ENCODE peak calls at places on chromosomes 3 and 15, in ten cellular contexts. One of them, this sample, is unnamed.

GRCh38 chr3:134359121-134360010 is 14.9 kb downstream of the AMOTL2 start:
- DNase-seq in astrocyte of the spinal cord: no peak
- DNase-seq in AG04450: no peak
- DNase-seq in AG09309: no peak
- DNase-seq in tibial nerve: no peak
- DNase-seq in GM12878: no peak
- DNase-seq in osteoblast: peak; percentile 81
- DNase-seq in right atrium auricular region: no peak
- DNase-seq in neural crest cell: no peak
- DNase-seq in HFF-Myc: no peak
- DNase-seq in this sample: no peak

GRCh38 chr3:53273271-53273670 is 17.4 kb upstream of the TKT start:
- DNase-seq in astrocyte of the spinal cord: no peak
- DNase-seq in AG04450: no peak
- DNase-seq in AG09309: no peak
- DNase-seq in tibial nerve: no peak
- DNase-seq in GM12878: no peak
- DNase-seq in osteoblast: no peak
- DNase-seq in right atrium auricular region: no peak
- DNase-seq in neural crest cell: no peak
- DNase-seq in HFF-Myc: no peak
- DNase-seq in this sample: no peak

GRCh38 chr3:171736556-171736955 is 73.7 kb downstream of the PLD1 start:
- DNase-seq in astrocyte of the spinal cord: no peak
- DNase-seq in AG04450: no peak
- DNase-seq in AG09309: no peak
- DNase-seq in tibial nerve: no peak
- DNase-seq in GM12878: no peak
- DNase-seq in osteoblast: no peak
- DNase-seq in right atrium auricular region: no peak
- DNase-seq in neural crest cell: no peak
- DNase-seq in HFF-Myc: no peak
- DNase-seq in this sample: no peak

GRCh38 chr3:140388525-140388924 is 289.3 kb upstream of the TRIM42 start:
- DNase-seq in astrocyte of the spinal cord: no peak
- DNase-seq in AG04450: no peak
- DNase-seq in AG09309: no peak
- DNase-seq in tibial nerve: no peak
- DNase-seq in GM12878: no peak
- DNase-seq in osteoblast: no peak
- DNase-seq in right atrium auricular region: no peak
- DNase-seq in neural crest cell: no peak
- DNase-seq in HFF-Myc: no peak
- DNase-seq in this sample: no peak

GRCh38 chr3:197516517-197516889 is 39.3 kb downstream of the BDH1 start:
- DNase-seq in astrocyte of the spinal cord: peak; percentile 93
- DNase-seq in AG04450: peak; percentile 67
- DNase-seq in AG09309: peak; percentile 57
- DNase-seq in tibial nerve: no peak
- DNase-seq in GM12878: no peak
- DNase-seq in osteoblast: peak; percentile 96
- DNase-seq in right atrium auricular region: no peak
- DNase-seq in neural crest cell: no peak
- DNase-seq in HFF-Myc: no peak
- DNase-seq in this sample: peak; percentile 23

GRCh38 chr3:133868166-133868565 is 27.5 kb downstream of the RAB6B start:
- DNase-seq in astrocyte of the spinal cord: no peak
- DNase-seq in AG04450: no peak
- DNase-seq in AG09309: no peak
- DNase-seq in tibial nerve: no peak
- DNase-seq in GM12878: no peak
- DNase-seq in osteoblast: no peak
- DNase-seq in right atrium auricular region: no peak
- DNase-seq in neural crest cell: no peak
- DNase-seq in HFF-Myc: no peak
- DNase-seq in this sample: no peak

GRCh38 chr15:58748787-58749531 is 548 bp downstream of the ADAM10 start:
- DNase-seq in astrocyte of the spinal cord: peak; percentile 44
- DNase-seq in AG04450: no peak
- DNase-seq in AG09309: no peak
- DNase-seq in tibial nerve: peak; percentile 33
- DNase-seq in GM12878: no peak
- DNase-seq in osteoblast: peak; percentile 76
- DNase-seq in right atrium auricular region: peak; percentile 72
- DNase-seq in neural crest cell: peak; percentile 54
- DNase-seq in HFF-Myc: no peak
- DNase-seq in this sample: no peak

GRCh38 chr3:105835606-105836005 is 33.2 kb downstream of the CBLB start:
- DNase-seq in astrocyte of the spinal cord: no peak
- DNase-seq in AG04450: no peak
- DNase-seq in AG09309: no peak
- DNase-seq in tibial nerve: no peak
- DNase-seq in GM12878: no peak
- DNase-seq in osteoblast: no peak
- DNase-seq in right atrium auricular region: no peak
- DNase-seq in neural crest cell: no peak
- DNase-seq in HFF-Myc: no peak
- DNase-seq in this sample: no peak

GRCh38 chr3:77081240-77081661 is 41.4 kb downstream of the ROBO2 start:
- DNase-seq in astrocyte of the spinal cord: peak; percentile 64
- DNase-seq in AG04450: peak; percentile 36
- DNase-seq in AG09309: peak; percentile 4
- DNase-seq in tibial nerve: no peak
- DNase-seq in GM12878: no peak
- DNase-seq in osteoblast: no peak
- DNase-seq in right atrium auricular region: no peak
- DNase-seq in neural crest cell: no peak
- DNase-seq in HFF-Myc: no peak
- DNase-seq in this sample: peak; percentile 11

GRCh38 chr15:43748376-43748775 is 2.1 kb downstream of the PDIA3 start:
- DNase-seq in astrocyte of the spinal cord: peak; percentile 6
- DNase-seq in AG04450: no peak
- DNase-seq in AG09309: no peak
- DNase-seq in tibial nerve: no peak
- DNase-seq in GM12878: no peak
- DNase-seq in osteoblast: peak; percentile 41
- DNase-seq in right atrium auricular region: no peak
- DNase-seq in neural crest cell: no peak
- DNase-seq in HFF-Myc: no peak
- DNase-seq in this sample: no peak

GRCh38 chr3:34011171-34012101 is 213.0 kb downstream of the PDCD6IP start:
- DNase-seq in astrocyte of the spinal cord: peak; percentile 47
- DNase-seq in AG04450: no peak
- DNase-seq in AG09309: no peak
- DNase-seq in tibial nerve: no peak
- DNase-seq in GM12878: no peak
- DNase-seq in osteoblast: no peak
- DNase-seq in right atrium auricular region: no peak
- DNase-seq in neural crest cell: no peak
- DNase-seq in HFF-Myc: peak; percentile 15
- DNase-seq in this sample: no peak

GRCh38 chr15:89494941-89495637 is 1.3 kb downstream of the RHCG start:
- DNase-seq in astrocyte of the spinal cord: no peak
- DNase-seq in AG04450: no peak
- DNase-seq in AG09309: no peak
- DNase-seq in tibial nerve: no peak
- DNase-seq in GM12878: no peak
- DNase-seq in osteoblast: no peak
- DNase-seq in right atrium auricular region: no peak
- DNase-seq in neural crest cell: peak; percentile 44
- DNase-seq in HFF-Myc: no peak
- DNase-seq in this sample: no peak

GRCh38 chr3:51393096-51393495 is 2.0 kb downstream of the RBM15B start:
- DNase-seq in astrocyte of the spinal cord: no peak
- DNase-seq in AG04450: no peak
- DNase-seq in AG09309: no peak
- DNase-seq in tibial nerve: no peak
- DNase-seq in GM12878: no peak
- DNase-seq in osteoblast: no peak
- DNase-seq in right atrium auricular region: no peak
- DNase-seq in neural crest cell: no peak
- DNase-seq in HFF-Myc: no peak
- DNase-seq in this sample: no peak

GRCh38 chr15:88035381-88035780 is 221.2 kb downstream of the NTRK3 start:
- DNase-seq in astrocyte of the spinal cord: no peak
- DNase-seq in AG04450: no peak
- DNase-seq in AG09309: no peak
- DNase-seq in tibial nerve: no peak
- DNase-seq in GM12878: no peak
- DNase-seq in osteoblast: no peak
- DNase-seq in right atrium auricular region: no peak
- DNase-seq in neural crest cell: no peak
- DNase-seq in HFF-Myc: no peak
- DNase-seq in this sample: no peak

GRCh38 chr3:195103623-195104022 is 167.3 kb downstream of the XXYLT1 start:
- DNase-seq in astrocyte of the spinal cord: no peak
- DNase-seq in AG04450: no peak
- DNase-seq in AG09309: no peak
- DNase-seq in tibial nerve: no peak
- DNase-seq in GM12878: no peak
- DNase-seq in osteoblast: peak; percentile 43
- DNase-seq in right atrium auricular region: no peak
- DNase-seq in neural crest cell: no peak
- DNase-seq in HFF-Myc: peak; percentile 51
- DNase-seq in this sample: no peak

GRCh38 chr15:67242665-67243064 is 11.8 kb downstream of the AAGAB start:
- DNase-seq in astrocyte of the spinal cord: no peak
- DNase-seq in AG04450: no peak
- DNase-seq in AG09309: peak; percentile 27
- DNase-seq in tibial nerve: no peak
- DNase-seq in GM12878: no peak
- DNase-seq in osteoblast: no peak
- DNase-seq in right atrium auricular region: no peak
- DNase-seq in neural crest cell: no peak
- DNase-seq in HFF-Myc: peak; percentile 61
- DNase-seq in this sample: peak; percentile 27
- TF ChIP-seq CTCF in astrocyte of the spinal cord: no peak
- TF ChIP-seq CTCF in AG04450: no peak
- TF ChIP-seq CTCF in AG09309: no peak
- TF ChIP-seq CTCF in tibial nerve: no peak
- TF ChIP-seq CTCF in GM12878: no peak
- TF ChIP-seq CTCF in osteoblast: no peak
- TF ChIP-seq CTCF in right atrium auricular region: no peak
- TF ChIP-seq CTCF in neural crest cell: no peak
- TF ChIP-seq CTCF in HFF-Myc: no peak
- TF ChIP-seq CTCF in this sample: no peak

DNA sequence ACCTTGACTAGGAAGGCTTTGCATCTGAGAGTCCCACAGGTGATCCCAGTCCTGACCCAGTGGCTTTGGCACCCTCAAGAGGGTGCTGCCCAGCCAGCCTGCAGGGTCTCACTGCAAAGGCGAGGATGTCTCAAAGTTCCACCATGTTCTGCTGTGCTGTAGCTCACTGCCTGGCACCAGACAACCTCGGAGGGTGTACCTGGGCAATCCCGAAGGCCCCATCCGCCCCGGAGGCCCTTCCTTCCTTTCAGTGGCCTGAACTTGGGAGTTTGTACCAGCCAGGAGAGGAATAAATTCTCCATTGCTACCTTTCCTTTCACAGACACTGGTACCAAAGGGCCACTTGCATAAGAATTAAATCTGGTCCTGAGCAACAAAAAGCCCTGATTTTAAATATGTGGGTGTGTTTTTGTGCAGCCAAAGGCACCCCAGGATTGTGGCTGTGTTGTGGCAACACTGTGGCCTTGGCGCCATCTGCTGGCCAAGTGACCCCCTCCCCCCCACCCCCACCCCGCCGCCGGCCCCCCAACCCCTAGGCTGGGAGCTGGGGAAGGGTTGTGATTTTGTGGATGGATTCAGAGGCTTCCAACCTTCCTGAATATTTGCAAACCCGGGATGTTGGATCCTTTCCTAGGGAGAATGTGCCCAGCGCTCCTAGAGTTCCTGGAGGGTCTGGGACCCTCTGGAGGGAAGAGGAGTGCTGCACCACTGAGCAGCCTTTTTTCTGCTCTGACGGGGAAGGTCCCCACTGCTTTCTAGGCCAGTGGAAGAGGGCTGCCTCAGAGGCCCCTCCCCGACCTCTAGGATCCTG is 9.7 kb upstream of the PTPN23 start:
- DNase-seq in astrocyte of the spinal cord: no peak
- DNase-seq in AG04450: no peak
- DNase-seq in AG09309: no peak
- DNase-seq in tibial nerve: no peak
- DNase-seq in GM12878: no peak
- DNase-seq in osteoblast: peak; percentile 81
- DNase-seq in right atrium auricular region: no peak
- DNase-seq in neural crest cell: peak; percentile 13
- DNase-seq in HFF-Myc: no peak
- DNase-seq in this sample: no peak
- TF ChIP-seq CTCF in astrocyte of the spinal cord: peak; percentile 32
- TF ChIP-seq CTCF in AG04450: no peak
- TF ChIP-seq CTCF in AG09309: peak; percentile 9
- TF ChIP-seq CTCF in tibial nerve: peak; percentile 51
- TF ChIP-seq CTCF in GM12878: peak; percentile 34
- TF ChIP-seq CTCF in osteoblast: peak; percentile 15
- TF ChIP-seq CTCF in right atrium auricular region: peak; percentile 71
- TF ChIP-seq CTCF in neural crest cell: peak; percentile 61
- TF ChIP-seq CTCF in HFF-Myc: peak; percentile 16
- TF ChIP-seq CTCF in this sample: peak; percentile 13

DNA sequence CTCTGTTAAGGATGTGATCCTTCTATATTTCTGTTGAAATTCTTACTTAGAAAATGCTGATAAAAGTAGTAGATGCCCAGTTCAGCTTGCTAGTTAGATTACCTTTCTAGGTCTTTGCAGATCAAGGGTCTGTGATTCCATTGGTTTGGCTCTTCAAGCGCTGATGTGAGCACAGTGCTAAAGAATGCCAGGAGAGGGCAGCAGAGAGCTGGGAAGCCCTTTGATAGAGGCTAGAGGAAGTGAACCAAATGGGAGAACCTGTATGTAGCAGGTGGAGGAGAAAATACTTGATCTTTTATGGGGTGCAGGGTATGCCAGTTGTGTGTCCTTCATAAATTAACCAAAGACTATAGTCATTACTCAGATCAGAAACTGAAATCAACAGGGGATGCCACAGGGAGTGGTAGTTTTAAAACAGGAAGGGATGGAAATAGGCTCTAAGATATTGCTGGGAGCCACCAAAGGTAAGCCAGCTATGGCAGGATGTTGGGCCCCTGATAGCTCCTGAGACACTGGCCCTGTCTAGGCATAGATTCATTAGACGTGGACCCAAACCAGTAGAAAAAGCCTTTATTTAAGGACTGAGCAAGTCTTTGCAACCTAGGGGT is 677.4 kb downstream of the SQOR start:
- DNase-seq in astrocyte of the spinal cord: peak; percentile 52
- DNase-seq in AG04450: peak; percentile 2
- DNase-seq in AG09309: no peak
- DNase-seq in tibial nerve: peak; percentile 78
- DNase-seq in GM12878: peak; percentile 11
- DNase-seq in osteoblast: no peak
- DNase-seq in right atrium auricular region: peak; percentile 65
- DNase-seq in neural crest cell: peak; percentile 83
- DNase-seq in HFF-Myc: peak; percentile 35
- DNase-seq in this sample: peak; percentile 3
- TF ChIP-seq CTCF in astrocyte of the spinal cord: peak; percentile 89
- TF ChIP-seq CTCF in AG04450: peak; percentile 92
- TF ChIP-seq CTCF in AG09309: peak; percentile 86
- TF ChIP-seq CTCF in tibial nerve: peak; percentile 89
- TF ChIP-seq CTCF in GM12878: peak; percentile 63
- TF ChIP-seq CTCF in osteoblast: peak; percentile 74
- TF ChIP-seq CTCF in right atrium auricular region: peak; percentile 89
- TF ChIP-seq CTCF in neural crest cell: peak; percentile 91
- TF ChIP-seq CTCF in HFF-Myc: peak; percentile 88
- TF ChIP-seq CTCF in this sample: peak; percentile 96

GRCh38 chr15:63292241-63292640 is 14.8 kb downstream of the APH1B start:
- DNase-seq in astrocyte of the spinal cord: no peak
- DNase-seq in AG04450: no peak
- DNase-seq in AG09309: no peak
- DNase-seq in tibial nerve: no peak
- DNase-seq in GM12878: no peak
- DNase-seq in osteoblast: no peak
- DNase-seq in right atrium auricular region: no peak
- DNase-seq in neural crest cell: no peak
- DNase-seq in HFF-Myc: no peak
- DNase-seq in this sample: no peak
- TF ChIP-seq CTCF in astrocyte of the spinal cord: no peak
- TF ChIP-seq CTCF in AG04450: no peak
- TF ChIP-seq CTCF in AG09309: no peak
- TF ChIP-seq CTCF in tibial nerve: no peak
- TF ChIP-seq CTCF in GM12878: no peak
- TF ChIP-seq CTCF in osteoblast: no peak
- TF ChIP-seq CTCF in right atrium auricular region: no peak
- TF ChIP-seq CTCF in neural crest cell: no peak
- TF ChIP-seq CTCF in HFF-Myc: no peak
- TF ChIP-seq CTCF in this sample: no peak